ENCODE peak calls at places on chromosomes 11 and 22, in seven cellular contexts. R is ovary, B is upper lobe of left lung, I is uterus, H is stomach, G is IMR-90, O is prostate gland. W is an unnamed sample.

GRCh38 chr22:25038771-25039170 is 86.3 kb downstream of the KIAA1671 start:
- DNase-seq in O (no peak), G (no peak), R (no peak), H (no peak), I (no peak), B (no peak), W (no peak)

GRCh38 chr11:106395716-106396349 is 318.4 kb downstream of the AASDHPPT start:
- DNase-seq in O (no peak), H (no peak), B (no peak), R (no peak), G (no peak), I (no peak), W (no peak)

GRCh38 chr22:28316014-28316413 is 363.6 kb downstream of the TTC28 start:
- DNase-seq in R (no peak), G (no peak), O (no peak), I (no peak), B (no peak), H (peak), W (no peak)

GRCh38 chr11:96055706-96056387 is 131.9 kb upstream of the MTMR2 start:
- DNase-seq in B (no peak), O (no peak), H (no peak), I (no peak), R (no peak), G (peak), W (no peak)

GRCh38 chr11:27485930-27486773 is 13.6 kb upstream of the LGR4 start:
- DNase-seq in B (no peak), O (peak), I (no peak), H (no peak), G (peak), R (peak), W (peak)

GRCh38 chr22:36243996-36244395 is 4.7 kb upstream of the APOL2 start:
- DNase-seq in B (no peak), I (peak), G (no peak), H (no peak), R (no peak), O (no peak), W (peak)

GRCh38 chr22:44924098-44924497 is 85.7 kb downstream of the PHF21B start:
- DNase-seq in O (no peak), B (no peak), G (no peak), H (no peak), R (no peak), I (no peak), W (no peak)

GRCh38 chr22:38973289-38974169 is 8.6 kb upstream of the APOBEC3B start:
- DNase-seq in I (no peak), B (no peak), H (peak), R (peak), G (peak), O (peak), W (no peak)

GRCh38 chr22:39183991-39184585 is 31.6 kb upstream of the CBX7 start:
- DNase-seq in H (no peak), O (no peak), B (no peak), R (no peak), I (no peak), G (peak), W (no peak)

GRCh38 chr22:25525376-25525775 is 39.1 kb upstream of the GRK3 start:
- DNase-seq in H (no peak), R (no peak), G (no peak), O (no peak), B (no peak), I (no peak), W (no peak)

GRCh38 chr11:76025068-76025467 is 181.2 kb downstream of the WNT11 start:
- DNase-seq in O (no peak), I (no peak), B (no peak), G (peak), H (no peak), R (no peak), W (no peak)

GRCh38 chr11:6911946-6912345 is 8.9 kb upstream of the OR2D3 start:
- DNase-seq in B (no peak), G (peak), H (no peak), O (no peak), I (no peak), R (no peak), W (no peak)

GRCh38 chr11:59754494-59754858 is 700 bp upstream of the STX3 start:
- DNase-seq in O (peak), R (no peak), H (no peak), B (no peak), G (peak), I (no peak), W (no peak)

GRCh38 chr22:39498368-39498767 is 3.7 kb upstream of the MIEF1 start:
- DNase-seq in G (no peak), O (peak), R (no peak), I (no peak), B (no peak), H (peak), W (no peak)

GRCh38 chr11:101717621-101718020 is 133.8 kb upstream of the TRPC6 start:
- DNase-seq in O (no peak), H (no peak), B (no peak), G (peak), I (no peak), R (no peak), W (no peak)

GRCh38 chr22:24553597-24554315 is 1.2 kb downstream of the GUCD1 start:
- DNase-seq in R (peak), B (no peak), G (peak), O (peak), H (peak), I (peak), W (no peak)

GRCh38 chr11:43904737-43905515 is 24.3 kb downstream of the ALKBH3 start:
- DNase-seq in H (no peak), B (no peak), I (no peak), O (no peak), R (peak), G (peak), W (no peak)

GRCh38 chr11:75100314-75100713 is 3.6 kb upstream of the OR2AT4 start:
- DNase-seq in G (peak), I (no peak), R (no peak), H (no peak), O (no peak), B (no peak), W (no peak)

GRCh38 chr11:70158757-70159389 is 44.2 kb upstream of the FADD start:
- DNase-seq in O (no peak), G (no peak), H (no peak), B (no peak), R (no peak), I (no peak), W (no peak)
- TF ChIP-seq CTCF in O (no peak), G (no peak), H (no peak), B (no peak), R (no peak), I (no peak), W (no peak)

GRCh38 chr11:771617-772204 is 5.6 kb downstream of the GATD1 start:
- DNase-seq in O (no peak), G (no peak), H (no peak), R (no peak), I (no peak), B (no peak), W (no peak)

GRCh38 chr11:773830-774229 is 3.5 kb downstream of the GATD1 start:
- DNase-seq in R (no peak), I (no peak), O (no peak), H (no peak), G (no peak), B (no peak), W (no peak)

GRCh38 chr11:773425-773824 is 3.9 kb downstream of the GATD1 start:
- DNase-seq in B (no peak), H (no peak), R (no peak), O (no peak), G (no peak), I (no peak), W (peak)

GRCh38 chr11:770642-771616 is 6.4 kb downstream of the GATD1 start:
- DNase-seq in B (no peak), O (no peak), I (no peak), R (no peak), G (no peak), H (no peak), W (no peak)

DNA sequence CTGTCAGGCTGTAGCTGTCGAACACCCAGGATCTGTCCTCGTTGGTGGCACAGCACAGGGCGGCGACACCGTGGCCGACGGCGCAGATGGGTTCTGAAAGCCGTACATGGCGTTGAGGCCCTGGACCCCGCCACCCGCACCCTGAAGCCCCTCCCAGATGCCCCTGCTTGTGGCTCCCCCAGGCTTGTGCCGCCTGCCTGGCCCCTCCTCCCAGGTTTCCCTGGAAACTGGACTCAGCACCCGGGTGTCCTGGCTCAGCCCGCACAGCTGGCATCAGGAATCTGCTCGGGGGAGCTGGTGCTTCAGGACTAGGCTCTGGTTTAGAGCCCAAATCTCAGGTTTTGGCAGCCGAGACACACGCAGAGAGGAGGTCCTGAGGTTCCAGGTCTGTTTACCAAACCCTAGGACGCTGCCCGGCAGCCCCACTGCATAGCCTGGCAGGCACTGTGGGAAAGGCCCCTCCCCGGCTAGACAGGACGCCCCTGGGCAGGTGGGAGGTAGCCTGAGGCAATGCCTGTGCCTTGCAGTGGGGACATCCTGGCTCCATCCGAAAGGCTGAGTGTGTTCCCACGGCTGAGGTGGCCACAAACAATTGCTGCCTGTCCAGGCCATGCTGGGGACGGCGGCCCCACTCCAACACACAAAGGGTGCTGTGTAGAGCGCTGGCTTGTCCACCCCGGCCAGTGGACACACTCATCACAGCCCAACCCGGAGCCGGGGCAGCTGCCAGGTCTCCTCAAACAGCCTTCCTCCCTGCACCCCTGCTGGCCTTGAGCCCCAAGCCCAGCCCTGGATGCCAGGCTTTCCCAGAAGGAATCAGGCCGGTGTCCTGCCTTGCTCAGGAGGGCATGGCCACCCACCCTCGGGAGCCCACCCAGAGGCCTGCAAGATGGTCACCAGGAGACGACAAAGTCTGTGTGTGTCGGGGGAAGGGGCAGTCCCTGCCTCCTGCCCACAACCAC is 4.6 kb downstream of the GATD1 start:
- DNase-seq in I (peak), B (no peak), R (peak), H (no peak), O (no peak), G (no peak), W (no peak)
- TF ChIP-seq POLR2A in I (no peak), B (no peak), R (no peak), H (no peak), O (no peak), G (no peak), W (no peak)

GRCh38 chr11:45532552-45532951 is 132.9 kb downstream of the CHST1 start:
- DNase-seq in G (no peak), R (no peak), O (no peak), H (no peak), I (no peak), B (no peak), W (no peak)

GRCh38 chr11:45534132-45534531 is 131.3 kb downstream of the CHST1 start:
- DNase-seq in H (no peak), B (no peak), I (no peak), O (no peak), G (no peak), R (no peak), W (no peak)

GRCh38 chr11:45537617-45538016 is 127.8 kb downstream of the CHST1 start:
- DNase-seq in G (peak), H (no peak), I (no peak), R (no peak), B (no peak), O (no peak), W (no peak)

GRCh38 chr11:45538363-45538762 is 127.1 kb downstream of the CHST1 start:
- DNase-seq in B (no peak), G (no peak), O (no peak), R (no peak), H (no peak), I (no peak), W (no peak)

DNA sequence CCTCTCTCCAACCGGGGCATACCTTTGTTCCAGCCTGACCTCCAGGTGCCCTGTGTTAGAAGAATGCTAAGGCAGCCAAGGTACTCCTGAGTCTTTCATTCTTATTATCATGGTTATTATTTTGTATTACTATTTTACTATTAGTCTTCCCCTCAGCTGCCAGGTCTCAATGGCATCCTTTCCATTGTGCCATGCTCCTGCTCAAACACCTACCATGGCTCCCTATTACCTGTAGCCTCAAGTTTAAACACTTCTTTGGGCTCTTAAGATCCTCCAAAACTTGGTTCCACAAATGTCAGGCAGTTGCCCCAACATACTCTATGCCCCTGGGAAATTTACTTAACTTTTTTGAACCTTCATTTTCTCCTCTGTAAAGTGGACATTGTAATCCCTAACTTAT is 130.4 kb downstream of the CHST1 start:
- DNase-seq in O (no peak), B (no peak), R (no peak), H (no peak), G (no peak), I (no peak), W (no peak)
- TF ChIP-seq CTCF in O (no peak), B (no peak), R (no peak), H (no peak), G (no peak), I (no peak), W (no peak)

DNA sequence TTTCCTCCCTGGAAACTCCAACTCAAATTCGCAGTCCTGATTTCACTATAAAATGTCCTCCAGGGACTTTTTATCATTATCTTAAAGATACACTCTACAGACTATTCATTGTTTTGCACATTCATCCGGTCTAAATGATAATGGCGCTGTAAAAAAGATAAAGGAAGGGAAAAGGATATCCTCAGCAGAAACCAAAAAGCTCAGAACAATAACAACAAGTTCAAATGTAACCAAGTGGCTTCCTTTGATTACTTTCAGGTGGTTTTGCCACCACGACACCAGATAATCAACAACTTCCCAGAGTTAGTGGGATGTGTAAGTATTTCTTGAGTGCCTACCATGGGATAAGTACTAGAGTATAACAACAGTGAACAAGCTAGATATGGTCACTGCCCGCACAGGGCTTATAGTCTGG is 26.3 kb downstream of the PRCP start:
- DNase-seq in R (no peak), G (no peak), I (no peak), O (no peak), B (no peak), H (no peak), W (no peak)
- TF ChIP-seq POLR2A in R (no peak), G (no peak), I (no peak), O (no peak), B (no peak), H (no peak), W (no peak)

DNA sequence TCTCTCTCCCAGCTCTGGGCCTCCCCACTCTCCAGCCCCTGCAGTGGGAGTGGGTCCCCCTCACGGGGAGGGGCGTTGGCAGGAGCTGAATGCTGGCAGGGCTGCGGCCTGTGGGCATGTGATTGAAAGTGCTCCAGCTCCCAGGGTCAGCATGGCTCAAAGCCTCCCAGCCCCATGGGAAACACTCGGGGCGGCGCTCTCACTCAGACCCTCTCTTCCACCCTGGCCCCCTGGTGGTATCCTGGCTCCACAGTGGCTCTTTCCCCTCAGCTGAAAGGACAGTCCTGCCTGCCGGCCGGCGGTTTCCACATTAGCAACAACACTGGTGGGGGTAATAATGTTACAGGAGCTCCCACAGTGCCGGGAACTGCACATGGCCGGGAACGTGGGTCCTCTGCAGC is 35.5 kb downstream of the POLR3H start:
- DNase-seq in O (no peak), G (no peak), I (no peak), R (no peak), H (no peak), B (no peak), W (no peak)
- TF ChIP-seq CTCF in O (no peak), G (no peak), I (no peak), R (no peak), H (no peak), B (no peak), W (no peak)

GRCh38 chr11:121459413-121460041 is 6.8 kb upstream of the SORL1-AS1 start:
- DNase-seq in O (no peak), H (no peak), R (no peak), I (no peak), G (no peak), B (no peak), W (no peak)
- TF ChIP-seq POLR2A in O (no peak), H (no peak), R (no peak), I (no peak), G (no peak), B (no peak), W (no peak)

GRCh38 chr11:393219-394033 is 583 bp upstream of the PKP3 start:
- DNase-seq in H (peak), R (no peak), O (peak), I (no peak), B (no peak), G (peak), W (peak)

GRCh38 chr11:391117-392017 is 2.6 kb upstream of the PKP3 start:
- DNase-seq in H (no peak), R (no peak), O (no peak), I (no peak), G (no peak), B (no peak), W (no peak)

GRCh38 chr11:387193-387793 is 6.7 kb upstream of the PKP3 start:
- DNase-seq in G (no peak), B (no peak), O (no peak), R (no peak), H (no peak), I (no peak), W (no peak)

GRCh38 chr11:392102-392777 is 1.8 kb upstream of the PKP3 start:
- DNase-seq in R (no peak), H (no peak), O (no peak), I (no peak), B (no peak), G (no peak), W (no peak)

GRCh38 chr11:390175-390574 is 3.8 kb upstream of the PKP3 start:
- DNase-seq in H (peak), O (no peak), B (no peak), R (no peak), I (no peak), G (no peak), W (no peak)
- TF ChIP-seq CTCF in H (no peak), O (no peak), B (no peak), R (no peak), I (no peak), G (no peak), W (no peak)

GRCh38 chr11:77819921-77820564 is 479 bp downstream of the RSF1 start:
- DNase-seq in B (peak), H (peak), O (peak), I (peak), G (peak), R (peak), W (peak)

GRCh38 chr11:77819411-77819920 is 1.1 kb downstream of the RSF1 start:
- DNase-seq in B (peak), I (peak), H (peak), G (peak), R (peak), O (peak), W (peak)

GRCh38 chr11:77821349-77821851 is 456 bp downstream of the AAMDC start:
- DNase-seq in I (peak), O (peak), G (peak), B (peak), R (peak), H (no peak), W (peak)

GRCh38 chr11:77823775-77824174 is 2.8 kb downstream of the AAMDC start:
- DNase-seq in G (peak), I (no peak), B (no peak), O (no peak), H (no peak), R (no peak), W (no peak)

GRCh38 chr11:77820565-77821348 is at the start of the genes AAMDC and RSF1:
- DNase-seq in I (peak), H (peak), O (peak), B (peak), R (peak), G (peak), W (peak)
- TF ChIP-seq POLR2A in I (peak), H (no peak), O (peak), B (no peak), R (peak), G (peak), W (no peak)

DNA sequence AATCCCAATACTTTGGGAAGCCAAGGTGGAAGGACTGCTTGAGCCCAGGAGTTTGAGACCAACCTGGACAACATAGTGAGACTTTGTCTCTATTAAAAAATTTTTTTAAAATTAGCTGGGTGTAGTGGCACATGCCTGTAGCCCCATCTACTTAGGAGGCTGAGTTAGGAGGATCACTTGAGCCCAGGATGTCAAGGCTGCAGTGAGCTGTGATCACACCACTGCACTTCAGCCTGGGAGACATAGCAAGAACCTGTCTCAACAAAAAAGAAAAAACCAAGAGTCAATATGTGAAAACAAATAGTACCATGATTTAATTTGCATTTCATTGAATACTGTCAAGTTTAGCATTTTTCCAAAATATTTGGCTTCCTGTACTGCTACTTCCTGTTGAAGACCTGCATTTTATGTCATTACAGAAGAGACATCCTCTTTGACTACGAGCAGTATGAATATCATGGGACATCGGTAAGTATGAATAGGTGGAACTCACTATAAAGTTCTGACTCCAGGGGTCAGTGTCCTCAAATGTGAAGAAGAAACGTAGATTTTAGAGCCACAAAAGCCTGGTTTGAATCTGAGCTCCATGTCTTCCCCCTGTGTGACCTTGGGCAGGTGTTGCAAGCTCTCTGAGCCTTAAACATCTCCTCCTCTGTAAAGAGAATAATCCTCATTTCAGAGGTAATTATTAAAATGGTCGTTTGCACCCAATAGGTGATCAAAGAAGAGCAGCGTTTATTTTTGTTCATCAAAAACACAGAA is 16.0 kb downstream of the CDC45 start:
- DNase-seq in B (no peak), G (peak), H (no peak), I (no peak), O (no peak), R (no peak), W (no peak)
- TF ChIP-seq CTCF in B (no peak), G (peak), H (peak), I (no peak), O (peak), R (no peak), W (no peak)

W was measured in lower leg skin.